ENCODE peak calls at places on chromosome 14, in five cellular contexts. P is effector memory CD4-positive, alpha-beta T cell; B is heart left ventricle; G is mesendoderm; Q is AG04450. N is an unnamed sample.

GRCh38 chr14:54329082-54329695 is 67.6 kb upstream of the CDKN3 start:
- DNase-seq in P (no peak), B (peak), G (peak), Q (no peak), N (no peak)

GRCh38 chr14:74934476-74935339 is 11.6 kb upstream of the RPS6KL1 start:
- DNase-seq in P (no peak), B (peak), G (peak), Q (no peak), N (no peak)

GRCh38 chr14:105056303-105056831 is 8.9 kb downstream of the GPR132 start:
- DNase-seq in P (no peak), B (no peak), G (no peak), Q (no peak), N (no peak)

GRCh38 chr14:55071051-55071450 is 19.6 kb downstream of the MAPK1IP1L start:
- DNase-seq in P (no peak), B (no peak), G (no peak), Q (no peak), N (no peak)

GRCh38 chr14:99426796-99427346 is 53.8 kb downstream of the SETD3 start:
- DNase-seq in P (no peak), B (no peak), G (no peak), Q (no peak), N (no peak)

GRCh38 chr14:103628684-103629502 is at the start of gene KLC1:
- DNase-seq in P (peak), B (peak), G (peak), Q (no peak), N (peak)

GRCh38 chr14:79036506-79036905 is 866.3 kb downstream of the NRXN3 start:
- DNase-seq in P (no peak), B (no peak), G (no peak), Q (no peak), N (no peak)

GRCh38 chr14:21436567-21437062 is 19.3 kb downstream of the CHD8 start:
- DNase-seq in P (no peak), B (no peak), G (no peak), Q (no peak), N (no peak)

GRCh38 chr14:24058260-24058950 is 6.6 kb downstream of the CARMIL3 start:
- DNase-seq in P (no peak), B (no peak), G (peak), Q (peak), N (no peak)

GRCh38 chr14:65100905-65101541 is 1.3 kb downstream of the MAX start:
- DNase-seq in P (no peak), B (no peak), G (peak), Q (no peak), N (no peak)

GRCh38 chr14:105060751-105061427 is 4.3 kb downstream of the GPR132 start:
- DNase-seq in P (no peak), B (no peak), G (no peak), Q (no peak), N (no peak)

GRCh38 chr14:100783630-100784321 is 42.1 kb upstream of the MEG3 start:
- DNase-seq in P (no peak), B (no peak), G (no peak), Q (no peak), N (no peak)

GRCh38 chr14:52033131-52033642 is 35.7 kb downstream of the NID2 start:
- DNase-seq in P (no peak), B (no peak), G (peak), Q (no peak), N (no peak)

GRCh38 chr14:76497550-76498484 is 121.9 kb downstream of the ESRRB start:
- DNase-seq in P (no peak), B (no peak), G (peak), Q (no peak), N (no peak)

GRCh38 chr14:73674986-73675385 is 30.2 kb downstream of the DNAL1 start:
- DNase-seq in P (no peak), B (no peak), G (no peak), Q (no peak), N (no peak)

GRCh38 chr14:68929623-68930307 is 49.3 kb downstream of the ACTN1 start:
- DNase-seq in P (no peak), B (no peak), G (no peak), Q (no peak), N (no peak)

GRCh38 chr14:104757238-104757585 is 4.3 kb downstream of the SIVA1 start:
- DNase-seq in P (no peak), B (no peak), G (no peak), Q (no peak), N (no peak)

GRCh38 chr14:105019861-105020814 is 745 bp downstream of the CDCA4 start:
- DNase-seq in P (peak), B (no peak), G (peak), Q (no peak), N (peak)

GRCh38 chr14:90416649-90417237 is 19.9 kb downstream of the CALM1 start:
- DNase-seq in P (no peak), B (no peak), G (no peak), Q (no peak), N (no peak)

GRCh38 chr14:37124617-37125016 is 47.8 kb downstream of the SLC25A21 start:
- DNase-seq in P (no peak), B (no peak), G (peak), Q (no peak), N (no peak)

GRCh38 chr14:74029136-74029535 is 10.0 kb downstream of the BBOF1 start:
- DNase-seq in P (no peak), B (no peak), G (no peak), Q (no peak), N (no peak)

GRCh38 chr14:35159742-35160409 is 37.5 kb downstream of the PRORP start:
- DNase-seq in P (no peak), B (no peak), G (no peak), Q (peak), N (no peak)

GRCh38 chr14:60153996-60154395 is 11.2 kb downstream of the DHRS7 start:
- DNase-seq in P (no peak), B (no peak), G (no peak), Q (no peak), N (no peak)

GRCh38 chr14:103519043-103519836 is 3.4 kb downstream of the CKB start:
- DNase-seq in P (no peak), B (peak), G (peak), Q (no peak), N (no peak)

GRCh38 chr14:76473381-76474263 is 97.7 kb downstream of the ESRRB start:
- DNase-seq in P (no peak), B (peak), G (peak), Q (no peak), N (no peak)

GRCh38 chr14:106883218-106883692 is 1356.9 kb downstream of the TMEM121 start:
- DNase-seq in P (peak), B (peak), G (peak), Q (no peak), N (peak)

GRCh38 chr14:72793154-72793725 is 100.7 kb downstream of the DPF3 start:
- DNase-seq in P (no peak), B (no peak), G (no peak), Q (no peak), N (no peak)

GRCh38 chr14:74558655-74559054 is 53.4 kb downstream of the LTBP2 start:
- DNase-seq in P (no peak), B (no peak), G (no peak), Q (no peak), N (no peak)